ENCODE peak calls at places on chromosomes 2 and 18, in six cellular contexts. Q is H1, J is IMR-90, H is neuronal stem cell, A is H9, E is mesenchymal stem cell. D is an unnamed sample.

GRCh38 chr2:33273479-33273878 is 203.0 kb upstream of the RASGRP3 start:
- DNase-seq in Q (no peak), J (no peak), H (no peak), A (no peak), E (no peak), D (no peak)

GRCh38 chr2:54579682-54580349 is 123.7 kb downstream of the SPTBN1 start:
- DNase-seq in Q (no peak), J (no peak), H (no peak), A (no peak), E (no peak), D (no peak)

GRCh38 chr2:74735544-74735943 is 81.5 kb downstream of the SEMA4F start:
- DNase-seq in Q (peak), J (no peak), H (peak), A (peak), E (no peak), D (no peak)

GRCh38 chr18:13585379-13586153 is 140.8 kb downstream of the FAM210A start:
- DNase-seq in Q (no peak), J (no peak), H (no peak), A (no peak), E (no peak), D (no peak)

GRCh38 chr2:96970910-96971309 is 15.5 kb downstream of the FAM178B start:
- DNase-seq in Q (no peak), J (no peak), H (no peak), A (no peak), E (no peak), D (no peak)

GRCh38 chr18:635171-635570 is 22.3 kb upstream of the TYMS start:
- DNase-seq in Q (no peak), J (no peak), H (no peak), A (peak), E (no peak), D (no peak)

GRCh38 chr2:88959480-88960204 is 268.2 kb downstream of the RPIA start:
- DNase-seq in Q (no peak), J (peak), H (no peak), A (no peak), E (no peak), D (no peak)

GRCh38 chr2:64904405-64905329 is 84.5 kb upstream of the SLC1A4 start:
- DNase-seq in Q (no peak), J (no peak), H (no peak), A (no peak), E (no peak), D (no peak)

GRCh38 chr18:23871410-23871809 is 143.1 kb upstream of the TTC39C start:
- DNase-seq in Q (no peak), J (no peak), H (no peak), A (no peak), E (peak), D (peak)

GRCh38 chr2:54572262-54572635 is 116.1 kb downstream of the SPTBN1 start:
- DNase-seq in Q (no peak), J (peak), H (no peak), A (no peak), E (peak), D (peak)

GRCh38 chr2:148607553-148607952 is 37.0 kb upstream of the EPC2 start:
- DNase-seq in Q (no peak), J (no peak), H (no peak), A (no peak), E (no peak), D (peak)

GRCh38 chr2:170930132-170931109 is 1.4 kb downstream of the GORASP2 start:
- DNase-seq in Q (no peak), J (peak), H (no peak), A (no peak), E (peak), D (no peak)

GRCh38 chr2:236867441-236868260 is 218.0 kb upstream of the COPS8 start:
- DNase-seq in Q (peak), J (no peak), H (no peak), A (peak), E (peak), D (peak)

GRCh38 chr2:88764850-88765153 is 73.3 kb downstream of the RPIA start:
- DNase-seq in Q (no peak), J (no peak), H (no peak), A (peak), E (no peak), D (no peak)

GRCh38 chr18:58005885-58006523 is 38.0 kb upstream of the NEDD4L start:
- DNase-seq in Q (no peak), J (peak), H (no peak), A (no peak), E (peak), D (no peak)

GRCh38 chr2:162327134-162327769 is 8.8 kb upstream of the IFIH1 start:
- DNase-seq in Q (no peak), J (no peak), H (no peak), A (peak), E (no peak), D (no peak)

GRCh38 chr2:232744963-232745362 is 31.4 kb downstream of the KCNJ13 start:
- DNase-seq in Q (no peak), J (no peak), H (no peak), A (no peak), E (no peak), D (no peak)

GRCh38 chr2:101974663-101975062 is 17.1 kb upstream of the IL1R2 start:
- DNase-seq in Q (no peak), J (no peak), H (peak), A (peak), E (peak), D (no peak)

GRCh38 chr2:166158546-166158945 is 30.7 kb upstream of the SCN1A start:
- DNase-seq in Q (no peak), J (no peak), H (no peak), A (no peak), E (no peak), D (no peak)

GRCh38 chr2:233855345-233855744 is 1.0 kb upstream of the HJURP start:
- DNase-seq in Q (no peak), J (no peak), H (no peak), A (no peak), E (no peak), D (no peak)

GRCh38 chr2:151733781-151734672 is at the start of gene NEB:
- DNase-seq in Q (no peak), J (no peak), H (no peak), A (no peak), E (no peak), D (no peak)

GRCh38 chr2:173747037-173747436 is 218.1 kb downstream of the SP3 start:
- DNase-seq in Q (no peak), J (no peak), H (no peak), A (no peak), E (no peak), D (no peak)

GRCh38 chr2:28375236-28375635 is 17.4 kb upstream of the FOSL2 start:
- DNase-seq in Q (no peak), J (no peak), H (no peak), A (no peak), E (no peak), D (no peak)

GRCh38 chr2:113700186-113700841 is 56.1 kb downstream of the SLC35F5 start:
- DNase-seq in Q (peak), J (peak), H (no peak), A (peak), E (peak), D (peak)

GRCh38 chr2:28422903-28423741 is 30.5 kb downstream of the FOSL2 start:
- DNase-seq in Q (no peak), J (no peak), H (no peak), A (no peak), E (no peak), D (no peak)

GRCh38 chr2:157900203-157900602 is 24.1 kb upstream of the ACVR1 start:
- DNase-seq in Q (no peak), J (no peak), H (no peak), A (no peak), E (no peak), D (no peak)

GRCh38 chr2:144643537-144644336 is 123.8 kb upstream of the ZEB2 start:
- DNase-seq in Q (no peak), J (no peak), H (no peak), A (no peak), E (no peak), D (no peak)

GRCh38 chr2:149595069-149595963 is 7.7 kb upstream of the MMADHC start:
- DNase-seq in Q (no peak), J (peak), H (no peak), A (no peak), E (no peak), D (peak)

GRCh38 chr2:233275223-233275622 is 23.8 kb downstream of the ATG16L1 start:
- DNase-seq in Q (no peak), J (no peak), H (no peak), A (no peak), E (no peak), D (no peak)

GRCh38 chr2:162232611-162233115 is 10.6 kb downstream of the FAP start:
- DNase-seq in Q (no peak), J (no peak), H (no peak), A (no peak), E (peak), D (no peak)

GRCh38 chr2:47257837-47258436 is 102.8 kb upstream of the STPG4 start:
- DNase-seq in Q (no peak), J (no peak), H (no peak), A (no peak), E (no peak), D (no peak)

GRCh38 chr2:2744958-2745715 is 414.1 kb upstream of the MYT1L start:
- DNase-seq in Q (no peak), J (no peak), H (no peak), A (no peak), E (no peak), D (no peak)

GRCh38 chr2:37527362-37527761 is 144.1 kb downstream of the CDC42EP3 start:
- DNase-seq in Q (no peak), J (no peak), H (no peak), A (no peak), E (no peak), D (no peak)

GRCh38 chr18:11175266-11175947 is 26.0 kb upstream of the PIEZO2 start:
- DNase-seq in Q (no peak), J (peak), H (no peak), A (no peak), E (peak), D (peak)

GRCh38 chr2:170716851-170717598 is 1.9 kb downstream of the SP5 start:
- DNase-seq in Q (peak), J (peak), H (peak), A (peak), E (peak), D (no peak)

GRCh38 chr2:240918258-240919091 is 12.3 kb downstream of the CROCC2 start:
- DNase-seq in Q (no peak), J (no peak), H (no peak), A (peak), E (no peak), D (no peak)

GRCh38 chr2:129056959-129057317 is 738.3 kb upstream of the HS6ST1 start:
- DNase-seq in Q (no peak), J (no peak), H (no peak), A (no peak), E (no peak), D (no peak)

GRCh38 chr2:7604456-7604855 is 687.2 kb downstream of the RNF144A start:
- DNase-seq in Q (no peak), J (no peak), H (no peak), A (no peak), E (no peak), D (no peak)

GRCh38 chr2:60536716-60537115 is 16.7 kb downstream of the BCL11A start:
- DNase-seq in Q (no peak), J (no peak), H (no peak), A (no peak), E (no peak), D (no peak)

DNA sequence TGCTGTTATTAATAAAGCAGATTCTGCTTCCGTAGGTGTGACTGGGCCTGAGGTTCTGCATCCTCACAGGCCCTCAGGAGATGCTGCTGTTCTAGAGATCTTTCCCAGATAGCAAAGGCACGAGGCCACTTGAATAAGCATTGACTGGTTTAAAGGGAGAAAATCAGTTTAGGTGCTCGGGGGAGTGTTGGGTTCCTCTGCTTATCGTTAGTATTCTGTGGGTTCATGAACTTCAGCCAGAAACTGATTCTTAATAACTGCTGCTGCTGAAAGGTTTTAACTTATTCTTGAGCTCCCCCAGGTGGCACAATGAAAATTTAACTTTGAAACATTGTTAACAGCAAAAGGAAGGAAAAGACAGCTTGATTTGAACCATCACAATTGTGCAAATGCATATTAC is 56.9 kb downstream of the ITGA6 start:
- DNase-seq in Q (no peak), J (peak), H (no peak), A (no peak), E (peak), D (no peak)
- H4K91ac ChIP-seq in Q (no peak), J (no peak), H (no peak), A (no peak), E (no peak), D (no peak)

DNA sequence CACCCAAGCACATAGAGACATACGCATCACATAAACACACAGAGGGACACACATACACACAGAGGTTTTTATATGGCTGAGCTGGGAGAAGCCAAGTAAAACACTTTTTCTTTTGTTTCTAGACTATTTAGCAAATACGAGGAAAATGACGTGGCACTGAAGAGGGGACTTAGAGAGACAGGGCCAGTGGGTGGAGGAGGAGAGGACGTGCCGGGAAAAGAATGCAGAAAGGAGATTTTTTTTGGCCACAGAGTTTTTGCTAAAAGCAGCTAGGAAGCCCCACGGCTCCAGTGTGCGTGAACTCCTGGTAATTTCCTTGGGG is 168.5 kb upstream of the KLF7 start:
- DNase-seq in Q (no peak), J (no peak), H (no peak), A (no peak), E (no peak), D (no peak)
- H3K9ac ChIP-seq in Q (peak), J (peak), H (no peak), A (peak), E (peak), D (no peak)

DNA sequence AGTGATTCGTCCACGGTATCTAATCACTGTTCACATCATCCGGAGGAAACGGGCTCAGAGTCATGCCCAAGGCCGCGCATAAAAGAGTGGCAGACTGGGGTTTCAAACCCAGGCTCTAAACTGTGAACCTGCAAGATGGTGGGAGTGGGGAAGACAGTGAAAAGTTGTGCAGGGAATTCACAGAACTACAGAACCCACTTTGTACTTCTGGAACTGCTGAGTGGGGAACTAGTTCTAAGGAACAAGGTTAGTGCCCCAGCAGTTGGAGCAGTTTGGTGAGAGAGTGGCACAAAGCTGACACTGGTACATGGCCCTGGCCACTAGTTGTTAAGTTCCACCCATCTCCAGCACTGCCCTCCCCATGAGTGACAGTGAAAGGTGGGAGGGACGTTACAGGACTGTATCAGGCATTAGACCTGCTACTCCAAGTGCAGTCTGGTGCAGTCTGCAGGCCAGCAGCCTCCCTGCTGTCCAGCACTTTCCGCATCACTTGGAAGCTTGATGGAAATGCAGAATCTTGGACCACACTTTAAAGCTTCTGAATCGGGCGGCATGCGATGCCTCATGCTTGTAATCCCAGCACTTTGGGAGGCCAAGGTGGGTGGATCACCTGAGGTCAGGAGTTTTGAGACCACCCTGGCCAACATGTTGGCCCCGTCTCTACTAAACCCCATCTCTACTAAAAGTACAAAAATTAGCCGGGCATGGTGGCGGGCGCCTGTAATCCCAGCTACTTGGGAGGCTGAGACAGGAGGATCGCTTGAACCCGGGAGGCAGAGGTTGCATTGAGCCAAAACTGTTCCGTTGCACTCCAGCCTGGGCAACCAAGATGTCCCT is 47.3 kb downstream of the C2orf42 start:
- DNase-seq in Q (no peak), J (peak), H (no peak), A (peak), E (peak), D (peak)
- H4K91ac ChIP-seq in Q (peak), J (peak), H (no peak), A (no peak), E (peak), D (peak)

GRCh38 chr2:109345653-109346165 is 216.7 kb downstream of the SH3RF3 start:
- DNase-seq in Q (no peak), J (no peak), H (no peak), A (no peak), E (no peak), D (no peak)

GRCh38 chr2:109348645-109349554 is 219.9 kb downstream of the SH3RF3 start:
- DNase-seq in Q (no peak), J (no peak), H (no peak), A (no peak), E (no peak), D (no peak)

GRCh38 chr2:109348190-109348589 is 219.2 kb downstream of the SH3RF3 start:
- DNase-seq in Q (no peak), J (no peak), H (no peak), A (no peak), E (no peak), D (no peak)

GRCh38 chr2:109346601-109347228 is 217.7 kb downstream of the SH3RF3 start:
- DNase-seq in Q (no peak), J (no peak), H (no peak), A (no peak), E (no peak), D (peak)

DNA sequence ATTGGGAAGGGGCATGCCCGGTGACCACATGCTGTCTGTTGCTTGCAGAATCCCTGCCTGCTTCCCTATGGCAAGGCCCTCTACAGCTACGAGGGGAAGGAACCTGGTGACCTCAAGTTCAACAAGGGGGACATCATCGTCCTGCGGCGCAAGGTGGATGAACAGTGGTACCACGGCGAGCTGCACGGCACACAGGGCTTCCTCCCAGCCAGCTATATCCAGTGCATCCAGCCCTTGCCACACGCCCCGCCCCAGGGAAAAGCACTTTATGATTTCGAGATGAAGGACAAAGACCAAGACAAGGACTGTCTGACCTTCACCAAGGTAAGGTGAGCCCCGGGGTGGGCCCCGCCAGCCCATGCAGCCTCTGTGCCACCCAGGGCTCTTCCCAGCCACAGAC is 218.6 kb downstream of the SH3RF3 start:
- DNase-seq in Q (no peak), J (no peak), H (no peak), A (no peak), E (no peak), D (no peak)
- H3K9ac ChIP-seq in Q (no peak), J (no peak), H (peak), A (no peak), E (no peak), D (no peak)

GRCh38 chr2:49241506-49241905 is 87.2 kb upstream of the FSHR start:
- DNase-seq in Q (no peak), J (peak), H (no peak), A (no peak), E (peak), D (no peak)
- H4K91ac ChIP-seq in Q (no peak), J (peak), H (no peak), A (no peak), E (no peak), D (no peak)

GRCh38 chr2:226579519-226579918 is 220.1 kb downstream of the IRS1 start:
- DNase-seq in Q (no peak), J (peak), H (no peak), A (no peak), E (peak), D (no peak)
- H3K9ac ChIP-seq in Q (no peak), J (no peak), H (no peak), A (no peak), E (no peak), D (no peak)

DNA sequence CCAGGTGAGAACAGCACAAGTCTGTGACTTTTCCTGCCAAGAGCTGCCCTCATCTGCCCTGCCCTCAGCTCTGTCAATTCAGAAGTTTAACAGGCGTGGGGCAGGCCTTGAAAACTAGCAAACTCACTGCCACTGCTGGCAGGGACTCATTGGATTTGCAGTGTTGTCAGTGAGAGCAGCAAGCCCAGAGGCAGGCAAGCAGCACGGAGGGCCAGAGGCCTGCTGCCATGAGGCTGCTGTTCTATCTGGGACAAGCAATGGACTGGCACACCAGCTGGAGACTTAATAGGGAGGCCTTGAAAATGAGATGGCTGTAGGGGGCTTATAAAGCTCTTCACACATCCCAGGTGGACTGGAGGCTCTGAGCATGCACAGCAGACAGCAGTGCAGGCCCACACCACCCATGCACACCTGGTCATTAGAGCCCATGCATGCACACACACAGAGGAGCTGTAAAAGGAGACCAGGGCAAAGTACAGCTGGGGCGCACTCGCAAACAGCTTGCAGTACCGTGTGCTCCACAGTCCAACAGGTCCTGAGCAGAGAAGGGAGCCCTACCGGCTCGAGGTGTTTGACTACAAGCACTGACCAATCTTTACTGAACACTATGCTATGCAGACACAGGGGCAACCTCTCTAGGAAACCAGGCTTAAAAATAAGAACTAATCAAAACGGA is 28.7 kb downstream of the MGAT4A start:
- DNase-seq in Q (no peak), J (no peak), H (no peak), A (no peak), E (no peak), D (no peak)
- H4K91ac ChIP-seq in Q (no peak), J (no peak), H (no peak), A (no peak), E (no peak), D (no peak)

GRCh38 chr2:202037086-202037485 is 3.4 kb downstream of the FZD7 start:
- DNase-seq in Q (no peak), J (peak), H (peak), A (no peak), E (peak), D (no peak)
- H3K9ac ChIP-seq in Q (no peak), J (peak), H (no peak), A (peak), E (peak), D (no peak)

D was measured in trophoblast cell.